ENCODE peak calls at places on chromosomes 13 and 19, in four cellular contexts. One of them, this sample, is unnamed.

GRCh38 chr13:105144936-105145335 is 1390.5 kb downstream of the EFNB2 start:
- DNase-seq in IMR-90: no peak
- DNase-seq in H1: no peak
- DNase-seq in H9: no peak
- DNase-seq in this sample: no peak

GRCh38 chr13:74090869-74091605 is 43.2 kb downstream of the KLF12 start:
- DNase-seq in H9: no peak
- DNase-seq in H1: no peak
- DNase-seq in IMR-90: no peak
- DNase-seq in this sample: no peak

GRCh38 chr13:105937451-105937850 is 598.0 kb downstream of the EFNB2 start:
- DNase-seq in H9: peak
- DNase-seq in H1: no peak
- DNase-seq in IMR-90: peak
- DNase-seq in this sample: peak

GRCh38 chr13:44307844-44308243 is 65.8 kb upstream of the SERP2 start:
- DNase-seq in H1: no peak
- DNase-seq in H9: no peak
- DNase-seq in IMR-90: no peak
- DNase-seq in this sample: no peak

GRCh38 chr13:59914556-59914955 is 249.2 kb downstream of the DIAPH3 start:
- DNase-seq in IMR-90: peak
- DNase-seq in H1: no peak
- DNase-seq in H9: no peak
- DNase-seq in this sample: no peak

GRCh38 chr13:63209330-63210017 is 1793.8 kb upstream of the PCDH20 start:
- DNase-seq in IMR-90: peak
- DNase-seq in H1: no peak
- DNase-seq in H9: no peak
- DNase-seq in this sample: no peak

GRCh38 chr13:97564929-97565328 is 131.0 kb downstream of the RAP2A start:
- DNase-seq in H1: no peak
- DNase-seq in IMR-90: no peak
- DNase-seq in H9: no peak
- DNase-seq in this sample: no peak

GRCh38 chr19:52492201-52492960 is 35.1 kb upstream of the ZNF808 start:
- DNase-seq in H9: peak
- DNase-seq in IMR-90: no peak
- DNase-seq in H1: peak
- DNase-seq in this sample: peak

GRCh38 chr19:55042688-55043087 is 4.6 kb upstream of the GP6 start:
- DNase-seq in H1: no peak
- DNase-seq in H9: no peak
- DNase-seq in IMR-90: no peak
- DNase-seq in this sample: no peak

GRCh38 chr13:113968463-113969310 is 5.2 kb downstream of the C13orf46 start:
- DNase-seq in H9: no peak
- DNase-seq in H1: no peak
- DNase-seq in IMR-90: no peak
- DNase-seq in this sample: no peak

GRCh38 chr19:10751109-10751972 is 33.5 kb downstream of the DNM2 start:
- DNase-seq in H1: no peak
- DNase-seq in IMR-90: no peak
- DNase-seq in H9: no peak
- DNase-seq in this sample: peak

GRCh38 chr19:15031675-15032074 is 17.6 kb upstream of the CASP14 start:
- DNase-seq in H9: no peak
- DNase-seq in IMR-90: no peak
- DNase-seq in H1: no peak
- DNase-seq in this sample: no peak

GRCh38 chr19:33235269-33235995 is 9.8 kb upstream of the SLC7A10 start:
- DNase-seq in H1: peak
- DNase-seq in IMR-90: peak
- DNase-seq in H9: peak
- DNase-seq in this sample: peak

GRCh38 chr13:94143624-94144350 is 335.7 kb downstream of the DCT start:
- DNase-seq in H1: no peak
- DNase-seq in IMR-90: no peak
- DNase-seq in H9: peak
- DNase-seq in this sample: no peak

GRCh38 chr19:19259741-19260140 is 13.4 kb downstream of the TM6SF2 start:
- DNase-seq in H9: peak
- DNase-seq in H1: peak
- DNase-seq in IMR-90: peak
- DNase-seq in this sample: peak

GRCh38 chr19:46715620-46716012 is 1.3 kb downstream of the PRKD2 start:
- DNase-seq in H1: no peak
- DNase-seq in H9: no peak
- DNase-seq in IMR-90: no peak
- DNase-seq in this sample: no peak
- H3K18ac ChIP-seq in H1: peak
- H3K18ac ChIP-seq in H9: no peak
- H3K18ac ChIP-seq in IMR-90: no peak
- H3K18ac ChIP-seq in this sample: peak

GRCh38 chr13:67726979-67727378 is 496.8 kb upstream of the PCDH9 start:
- DNase-seq in IMR-90: no peak
- DNase-seq in H9: no peak
- DNase-seq in H1: no peak
- DNase-seq in this sample: peak

GRCh38 chr13:67725999-67726398 is 495.9 kb upstream of the PCDH9 start:
- DNase-seq in H1: no peak
- DNase-seq in H9: no peak
- DNase-seq in IMR-90: no peak
- DNase-seq in this sample: no peak
- H3K27ac ChIP-seq in H1: no peak
- H3K27ac ChIP-seq in H9: no peak
- H3K27ac ChIP-seq in IMR-90: no peak
- H3K27ac ChIP-seq in this sample: no peak

DNA sequence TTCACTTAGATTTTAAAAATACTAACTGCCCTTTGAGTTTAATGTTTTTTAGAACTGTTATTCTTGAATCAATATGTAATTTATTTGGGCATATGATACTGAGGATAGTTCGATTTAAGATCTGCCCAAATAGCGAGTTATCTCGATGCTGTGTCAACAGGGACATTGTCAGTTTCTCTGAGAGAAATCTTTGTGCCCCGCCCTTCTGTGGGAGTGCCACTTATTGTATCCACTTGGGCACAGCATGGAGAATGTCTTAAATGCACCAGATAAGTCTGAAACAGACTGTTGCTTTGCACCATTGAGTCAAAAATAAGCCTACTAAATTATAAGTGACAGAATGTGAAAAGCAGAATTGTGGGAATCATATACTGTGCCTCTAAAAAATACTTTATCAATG is 45.6 kb downstream of the RNASEH2B start:
- DNase-seq in H9: no peak
- DNase-seq in H1: no peak
- DNase-seq in IMR-90: no peak
- DNase-seq in this sample: no peak
- H3K56ac ChIP-seq in H9: no peak
- H3K56ac ChIP-seq in H1: no peak
- H3K56ac ChIP-seq in IMR-90: no peak
- H3K56ac ChIP-seq in this sample: no peak

GRCh38 chr19:5805465-5806132 is 732 bp downstream of the NRTN start:
- DNase-seq in H1: peak
- DNase-seq in IMR-90: peak
- DNase-seq in H9: peak
- DNase-seq in this sample: peak
- H3K18ac ChIP-seq in H1: no peak
- H3K18ac ChIP-seq in IMR-90: no peak
- H3K18ac ChIP-seq in H9: no peak
- H3K18ac ChIP-seq in this sample: no peak

GRCh38 chr13:41696163-41697003 is 239.0 kb downstream of the RGCC start:
- DNase-seq in H1: no peak
- DNase-seq in H9: no peak
- DNase-seq in IMR-90: peak
- DNase-seq in this sample: peak
- H3K27ac ChIP-seq in H1: no peak
- H3K27ac ChIP-seq in H9: no peak
- H3K27ac ChIP-seq in IMR-90: no peak
- H3K27ac ChIP-seq in this sample: peak

DNA sequence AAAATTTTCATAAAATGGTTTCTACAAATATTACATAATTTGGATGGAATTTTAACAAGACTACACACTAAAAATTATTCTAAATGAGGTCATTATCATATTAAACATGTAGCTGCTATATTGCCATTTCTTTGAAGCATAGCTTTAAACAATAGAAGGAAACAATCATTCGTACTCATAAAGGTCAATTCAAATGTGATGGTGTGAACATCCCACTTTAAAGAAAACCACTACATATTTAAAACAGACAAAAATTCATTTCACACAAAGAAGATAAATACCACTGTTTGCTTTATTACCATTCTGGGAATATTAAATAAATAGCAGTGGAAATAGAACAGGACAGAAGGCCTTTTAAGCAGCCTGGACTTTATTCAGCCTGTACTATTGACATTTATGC is 214.9 kb upstream of the SPRY2 start:
- DNase-seq in H1: no peak
- DNase-seq in IMR-90: no peak
- DNase-seq in H9: no peak
- DNase-seq in this sample: no peak
- H3K56ac ChIP-seq in H1: no peak
- H3K56ac ChIP-seq in IMR-90: no peak
- H3K56ac ChIP-seq in H9: no peak
- H3K56ac ChIP-seq in this sample: no peak

This sample was measured in mesendoderm.